ENCODE peak calls at places on chromosomes 16 and 17, in six cellular contexts. One of them, this sample, is unnamed. For H3K36me3, the result is how much of the 10 kb centered on the place peaks cover.

GRCh38 chr17:33948299-33948698 is 306.8 kb upstream of the CCL2 start:
- DNase-seq in NT2/D1: no peak
- DNase-seq in A673: no peak
- DNase-seq in CD4-positive, CD25-positive, alpha-beta regulatory T cell: no peak
- DNase-seq in uterus: no peak
- DNase-seq in cardiac muscle cell: no peak
- DNase-seq in this sample: no peak

GRCh38 chr17:34171245-34171818 is 83.8 kb upstream of the CCL2 start:
- DNase-seq in NT2/D1: no peak
- DNase-seq in A673: peak
- DNase-seq in CD4-positive, CD25-positive, alpha-beta regulatory T cell: peak
- DNase-seq in uterus: peak
- DNase-seq in cardiac muscle cell: peak
- DNase-seq in this sample: peak

GRCh38 chr16:57480754-57481230 is 5.5 kb downstream of the DOK4 start:
- DNase-seq in NT2/D1: no peak
- DNase-seq in A673: no peak
- DNase-seq in CD4-positive, CD25-positive, alpha-beta regulatory T cell: no peak
- DNase-seq in uterus: no peak
- DNase-seq in cardiac muscle cell: no peak
- DNase-seq in this sample: no peak

GRCh38 chr17:60154616-60155426 is 5.0 kb downstream of the CA4 start:
- DNase-seq in NT2/D1: no peak
- DNase-seq in A673: peak
- DNase-seq in CD4-positive, CD25-positive, alpha-beta regulatory T cell: no peak
- DNase-seq in uterus: peak
- DNase-seq in cardiac muscle cell: peak
- DNase-seq in this sample: no peak

GRCh38 chr17:81967533-81968395 is 6.8 kb upstream of the NOTUM start:
- DNase-seq in NT2/D1: peak
- DNase-seq in A673: no peak
- DNase-seq in CD4-positive, CD25-positive, alpha-beta regulatory T cell: peak
- DNase-seq in uterus: peak
- DNase-seq in cardiac muscle cell: peak
- DNase-seq in this sample: peak

GRCh38 chr16:83802135-83802534 is 5.6 kb upstream of the HSBP1 start:
- DNase-seq in NT2/D1: peak
- DNase-seq in A673: peak
- DNase-seq in CD4-positive, CD25-positive, alpha-beta regulatory T cell: no peak
- DNase-seq in uterus: no peak
- DNase-seq in cardiac muscle cell: peak
- DNase-seq in this sample: no peak

GRCh38 chr17:6636616-6637457 is 3.7 kb downstream of the KIAA0753 start:
- DNase-seq in NT2/D1: no peak
- DNase-seq in A673: no peak
- DNase-seq in CD4-positive, CD25-positive, alpha-beta regulatory T cell: no peak
- DNase-seq in uterus: no peak
- DNase-seq in cardiac muscle cell: no peak
- DNase-seq in this sample: no peak

GRCh38 chr17:31581491-31581890 is 190.0 kb downstream of the RAB11FIP4 start:
- DNase-seq in NT2/D1: no peak
- DNase-seq in A673: no peak
- DNase-seq in CD4-positive, CD25-positive, alpha-beta regulatory T cell: no peak
- DNase-seq in uterus: no peak
- DNase-seq in cardiac muscle cell: no peak
- DNase-seq in this sample: peak

GRCh38 chr17:81519284-81520020 is 6.9 kb upstream of the ACTG1 start:
- DNase-seq in NT2/D1: no peak
- DNase-seq in A673: no peak
- DNase-seq in CD4-positive, CD25-positive, alpha-beta regulatory T cell: peak
- DNase-seq in uterus: peak
- DNase-seq in cardiac muscle cell: no peak
- DNase-seq in this sample: peak

GRCh38 chr17:61294286-61294685 is 105.4 kb upstream of the TBX2 start:
- DNase-seq in NT2/D1: no peak
- DNase-seq in A673: no peak
- DNase-seq in CD4-positive, CD25-positive, alpha-beta regulatory T cell: no peak
- DNase-seq in uterus: no peak
- DNase-seq in cardiac muscle cell: no peak
- DNase-seq in this sample: no peak

GRCh38 chr16:2520784-2521577 is 810 bp downstream of the AMDHD2 start:
- DNase-seq in NT2/D1: no peak
- DNase-seq in A673: no peak
- DNase-seq in CD4-positive, CD25-positive, alpha-beta regulatory T cell: peak
- DNase-seq in uterus: peak
- DNase-seq in cardiac muscle cell: no peak
- DNase-seq in this sample: no peak

GRCh38 chr17:75346906-75347305 is 57.7 kb upstream of the SLC25A19 start:
- DNase-seq in NT2/D1: no peak
- DNase-seq in A673: peak
- DNase-seq in CD4-positive, CD25-positive, alpha-beta regulatory T cell: no peak
- DNase-seq in uterus: no peak
- DNase-seq in cardiac muscle cell: peak
- DNase-seq in this sample: no peak

GRCh38 chr17:12620200-12620720 is 45.4 kb upstream of the MYOCD start:
- DNase-seq in NT2/D1: no peak
- DNase-seq in A673: peak
- DNase-seq in CD4-positive, CD25-positive, alpha-beta regulatory T cell: no peak
- DNase-seq in uterus: no peak
- DNase-seq in cardiac muscle cell: peak
- DNase-seq in this sample: no peak

GRCh38 chr16:23432176-23433128 is 20.5 kb downstream of the COG7 start:
- DNase-seq in NT2/D1: peak
- DNase-seq in A673: no peak
- DNase-seq in CD4-positive, CD25-positive, alpha-beta regulatory T cell: no peak
- DNase-seq in uterus: no peak
- DNase-seq in cardiac muscle cell: no peak
- DNase-seq in this sample: no peak

GRCh38 chr17:77774182-77774581 is 184.3 kb upstream of the TNRC6C start:
- DNase-seq in NT2/D1: no peak
- DNase-seq in A673: no peak
- DNase-seq in CD4-positive, CD25-positive, alpha-beta regulatory T cell: no peak
- DNase-seq in uterus: no peak
- DNase-seq in cardiac muscle cell: no peak
- DNase-seq in this sample: no peak

GRCh38 chr16:19697756-19698318 is 20.2 kb downstream of the KNOP1 start:
- DNase-seq in NT2/D1: no peak
- DNase-seq in A673: no peak
- DNase-seq in CD4-positive, CD25-positive, alpha-beta regulatory T cell: no peak
- DNase-seq in uterus: no peak
- DNase-seq in cardiac muscle cell: no peak
- DNase-seq in this sample: peak

GRCh38 chr16:74026373-74027281 is 270.0 kb upstream of the PSMD7 start:
- DNase-seq in NT2/D1: peak
- DNase-seq in A673: no peak
- DNase-seq in CD4-positive, CD25-positive, alpha-beta regulatory T cell: no peak
- DNase-seq in uterus: no peak
- DNase-seq in cardiac muscle cell: no peak
- DNase-seq in this sample: no peak

GRCh38 chr16:67022531-67023214 is 6.3 kb upstream of the CBFB start:
- DNase-seq in NT2/D1: no peak
- DNase-seq in A673: no peak
- DNase-seq in CD4-positive, CD25-positive, alpha-beta regulatory T cell: no peak
- DNase-seq in uterus: no peak
- DNase-seq in cardiac muscle cell: no peak
- DNase-seq in this sample: no peak

GRCh38 chr17:64281962-64282752 is 19.1 kb upstream of the TEX2 start:
- DNase-seq in NT2/D1: peak
- DNase-seq in A673: peak
- DNase-seq in CD4-positive, CD25-positive, alpha-beta regulatory T cell: peak
- DNase-seq in uterus: peak
- DNase-seq in cardiac muscle cell: peak
- DNase-seq in this sample: peak

GRCh38 chr17:65514082-65514481 is 47.4 kb downstream of the AXIN2 start:
- DNase-seq in NT2/D1: no peak
- DNase-seq in A673: no peak
- DNase-seq in CD4-positive, CD25-positive, alpha-beta regulatory T cell: no peak
- DNase-seq in uterus: no peak
- DNase-seq in cardiac muscle cell: peak
- DNase-seq in this sample: no peak

GRCh38 chr16:75552951-75553350 is 3.1 kb downstream of the TMEM231 start:
- DNase-seq in NT2/D1: no peak
- DNase-seq in A673: no peak
- DNase-seq in CD4-positive, CD25-positive, alpha-beta regulatory T cell: no peak
- DNase-seq in uterus: no peak
- DNase-seq in cardiac muscle cell: no peak
- DNase-seq in this sample: no peak

GRCh38 chr17:44533533-44534246 is 23.6 kb upstream of the FZD2 start:
- DNase-seq in NT2/D1: peak
- DNase-seq in A673: peak
- DNase-seq in CD4-positive, CD25-positive, alpha-beta regulatory T cell: peak
- DNase-seq in uterus: peak
- DNase-seq in cardiac muscle cell: peak
- DNase-seq in this sample: peak

GRCh38 chr17:17190188-17190587 is 15.9 kb downstream of the PLD6 start:
- DNase-seq in NT2/D1: no peak
- DNase-seq in A673: no peak
- DNase-seq in CD4-positive, CD25-positive, alpha-beta regulatory T cell: no peak
- DNase-seq in uterus: no peak
- DNase-seq in cardiac muscle cell: no peak
- DNase-seq in this sample: no peak

GRCh38 chr17:17189559-17189958 is 16.6 kb downstream of the PLD6 start:
- DNase-seq in NT2/D1: no peak
- DNase-seq in A673: no peak
- DNase-seq in CD4-positive, CD25-positive, alpha-beta regulatory T cell: no peak
- DNase-seq in uterus: no peak
- DNase-seq in cardiac muscle cell: no peak
- DNase-seq in this sample: no peak

GRCh38 chr17:17186551-17187505 is 19.3 kb downstream of the PLD6 start:
- DNase-seq in NT2/D1: no peak
- DNase-seq in A673: no peak
- DNase-seq in CD4-positive, CD25-positive, alpha-beta regulatory T cell: no peak
- DNase-seq in uterus: no peak
- DNase-seq in cardiac muscle cell: peak
- DNase-seq in this sample: no peak

GRCh38 chr17:17186051-17186450 is 20.1 kb downstream of the PLD6 start:
- DNase-seq in NT2/D1: no peak
- DNase-seq in A673: no peak
- DNase-seq in CD4-positive, CD25-positive, alpha-beta regulatory T cell: peak
- DNase-seq in uterus: no peak
- DNase-seq in cardiac muscle cell: no peak
- DNase-seq in this sample: peak

GRCh38 chr17:17188586-17188985 is 17.5 kb downstream of the PLD6 start:
- DNase-seq in NT2/D1: no peak
- DNase-seq in A673: no peak
- DNase-seq in CD4-positive, CD25-positive, alpha-beta regulatory T cell: no peak
- DNase-seq in uterus: no peak
- DNase-seq in cardiac muscle cell: no peak
- DNase-seq in this sample: no peak
- H3K36me3 ChIP-seq in NT2/D1: under half
- H3K36me3 ChIP-seq in A673: under half
- H3K36me3 ChIP-seq in CD4-positive, CD25-positive, alpha-beta regulatory T cell: half or more
- H3K36me3 ChIP-seq in uterus: under half
- H3K36me3 ChIP-seq in cardiac muscle cell: under half
- H3K36me3 ChIP-seq in this sample: under half

GRCh38 chr17:59073972-59074371 is 32.7 kb downstream of the TRIM37 start:
- DNase-seq in NT2/D1: no peak
- DNase-seq in A673: no peak
- DNase-seq in CD4-positive, CD25-positive, alpha-beta regulatory T cell: no peak
- DNase-seq in uterus: no peak
- DNase-seq in cardiac muscle cell: no peak
- DNase-seq in this sample: no peak
- H3K36me3 ChIP-seq in NT2/D1: half or more
- H3K36me3 ChIP-seq in A673: under half
- H3K36me3 ChIP-seq in CD4-positive, CD25-positive, alpha-beta regulatory T cell: half or more
- H3K36me3 ChIP-seq in uterus: under half
- H3K36me3 ChIP-seq in cardiac muscle cell: under half
- H3K36me3 ChIP-seq in this sample: under half

GRCh38 chr17:56896968-56897359 is 16.9 kb downstream of the TRIM25 start:
- DNase-seq in NT2/D1: no peak
- DNase-seq in A673: no peak
- DNase-seq in CD4-positive, CD25-positive, alpha-beta regulatory T cell: no peak
- DNase-seq in uterus: no peak
- DNase-seq in cardiac muscle cell: no peak
- DNase-seq in this sample: no peak
- H3K36me3 ChIP-seq in NT2/D1: under half
- H3K36me3 ChIP-seq in A673: under half
- H3K36me3 ChIP-seq in CD4-positive, CD25-positive, alpha-beta regulatory T cell: half or more
- H3K36me3 ChIP-seq in uterus: under half
- H3K36me3 ChIP-seq in cardiac muscle cell: under half
- H3K36me3 ChIP-seq in this sample: under half

GRCh38 chr16:732332-732731 is 5.4 kb downstream of the HAGHL start:
- DNase-seq in NT2/D1: no peak
- DNase-seq in A673: no peak
- DNase-seq in CD4-positive, CD25-positive, alpha-beta regulatory T cell: no peak
- DNase-seq in uterus: no peak
- DNase-seq in cardiac muscle cell: no peak
- DNase-seq in this sample: no peak
- H3K36me3 ChIP-seq in NT2/D1: half or more
- H3K36me3 ChIP-seq in A673: under half
- H3K36me3 ChIP-seq in CD4-positive, CD25-positive, alpha-beta regulatory T cell: under half
- H3K36me3 ChIP-seq in uterus: under half
- H3K36me3 ChIP-seq in cardiac muscle cell: under half
- H3K36me3 ChIP-seq in this sample: half or more

GRCh38 chr17:47820023-47820789 is 1.4 kb downstream of the OSBPL7 start:
- DNase-seq in NT2/D1: no peak
- DNase-seq in A673: no peak
- DNase-seq in CD4-positive, CD25-positive, alpha-beta regulatory T cell: no peak
- DNase-seq in uterus: no peak
- DNase-seq in cardiac muscle cell: no peak
- DNase-seq in this sample: no peak

GRCh38 chr17:47819475-47819874 is 2.1 kb downstream of the OSBPL7 start:
- DNase-seq in NT2/D1: no peak
- DNase-seq in A673: no peak
- DNase-seq in CD4-positive, CD25-positive, alpha-beta regulatory T cell: no peak
- DNase-seq in uterus: no peak
- DNase-seq in cardiac muscle cell: no peak
- DNase-seq in this sample: no peak

GRCh38 chr17:47816111-47816735 is 5.4 kb downstream of the OSBPL7 start:
- DNase-seq in NT2/D1: no peak
- DNase-seq in A673: no peak
- DNase-seq in CD4-positive, CD25-positive, alpha-beta regulatory T cell: no peak
- DNase-seq in uterus: no peak
- DNase-seq in cardiac muscle cell: no peak
- DNase-seq in this sample: no peak

GRCh38 chr17:47816947-47817346 is 4.6 kb downstream of the OSBPL7 start:
- DNase-seq in NT2/D1: no peak
- DNase-seq in A673: no peak
- DNase-seq in CD4-positive, CD25-positive, alpha-beta regulatory T cell: no peak
- DNase-seq in uterus: no peak
- DNase-seq in cardiac muscle cell: no peak
- DNase-seq in this sample: no peak

DNA sequence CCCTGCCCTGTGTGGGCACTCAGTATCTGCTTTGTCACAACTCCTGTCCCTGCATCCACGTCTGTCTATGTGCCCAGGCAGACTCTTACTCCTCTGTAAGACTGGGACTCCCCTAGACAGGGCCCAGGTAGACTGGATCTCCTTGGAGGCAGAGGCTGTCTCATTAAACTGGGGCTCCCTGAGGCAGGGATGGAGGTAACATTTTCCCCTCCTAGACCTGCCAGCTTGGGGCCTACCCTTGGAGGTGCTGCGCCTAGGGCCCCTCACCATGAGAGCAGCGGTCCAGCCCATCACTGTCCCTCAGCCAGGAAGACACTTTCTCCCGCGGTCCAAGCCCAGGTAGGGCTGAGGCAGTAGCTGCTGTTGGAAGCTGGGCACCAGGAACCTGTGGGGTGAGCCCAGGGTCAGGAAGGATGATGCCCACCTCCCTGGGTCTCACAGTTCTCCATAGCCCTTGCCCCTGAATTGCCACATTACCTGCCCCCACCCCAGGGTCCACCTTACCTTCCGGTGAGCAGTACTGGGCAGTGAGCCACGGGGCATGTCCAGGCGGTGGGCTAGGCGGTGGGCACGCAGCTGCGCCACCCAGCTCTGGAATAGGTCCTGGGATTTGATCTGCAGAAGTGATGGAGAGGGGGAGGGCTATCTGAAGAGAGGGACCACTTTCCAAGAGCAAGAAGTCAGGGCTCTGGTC is 3.4 kb downstream of the OSBPL7 start:
- DNase-seq in NT2/D1: no peak
- DNase-seq in A673: no peak
- DNase-seq in CD4-positive, CD25-positive, alpha-beta regulatory T cell: no peak
- DNase-seq in uterus: no peak
- DNase-seq in cardiac muscle cell: no peak
- DNase-seq in this sample: no peak
- H3K36me3 ChIP-seq in NT2/D1: half or more
- H3K36me3 ChIP-seq in A673: under half
- H3K36me3 ChIP-seq in CD4-positive, CD25-positive, alpha-beta regulatory T cell: under half
- H3K36me3 ChIP-seq in uterus: under half
- H3K36me3 ChIP-seq in cardiac muscle cell: under half
- H3K36me3 ChIP-seq in this sample: under half

This sample was measured in adrenal gland.